ENCODE peak calls at places on chromosome X, in four cellular contexts. L is AG09309, R is activated T-cell treated with anti-CD3 and anti-CD28 coated beads for 1 hour, Q is choroid plexus epithelial cell. A is an unnamed sample.

GRCh38 chrX:15050395-15050794 is 177.2 kb downstream of the MOSPD2 start:
- DNase-seq in Q (no peak), L (no peak), R (no peak), A (no peak)

GRCh38 chrX:52608961-52609360 is 45.7 kb downstream of the SSX7 start:
- DNase-seq in R (no peak), Q (no peak), L (no peak), A (no peak)

GRCh38 chrX:118823263-118824172 is at the start of gene ZCCHC12:
- DNase-seq in R (peak), L (no peak), Q (peak), A (no peak)

GRCh38 chrX:105331244-105331643 is 110.8 kb upstream of the TEX13A start:
- DNase-seq in R (no peak), L (no peak), Q (peak), A (peak)

GRCh38 chrX:70479970-70480659 is 35.5 kb downstream of the DLG3 start:
- DNase-seq in Q (peak), R (no peak), L (no peak), A (no peak)

GRCh38 chrX:53685711-53686110 is 808 bp downstream of the HUWE1 start:
- DNase-seq in Q (no peak), L (no peak), R (no peak), A (no peak)

GRCh38 chrX:49040376-49040955 is 2.7 kb downstream of the TFE3 start:
- DNase-seq in L (no peak), R (no peak), Q (peak), A (no peak)

GRCh38 chrX:108036298-108036973 is 8.4 kb upstream of the VSIG1 start:
- DNase-seq in L (no peak), R (no peak), Q (peak), A (peak)

GRCh38 chrX:129058405-129058804 is 464.9 kb downstream of the SMARCA1 start:
- DNase-seq in R (no peak), L (no peak), Q (no peak), A (no peak)

GRCh38 chrX:25020391-25021131 is 4.8 kb upstream of the ARX start:
- DNase-seq in L (no peak), Q (no peak), R (no peak), A (no peak)

GRCh38 chrX:125205084-125205917 is 114.4 kb upstream of the TEX13C start:
- DNase-seq in L (no peak), R (no peak), Q (peak), A (no peak)

GRCh38 chrX:141469469-141469868 is 115.1 kb downstream of the SPANXA1 start:
- DNase-seq in L (no peak), R (no peak), Q (no peak), A (no peak)

GRCh38 chrX:135050603-135051002 is 1.3 kb downstream of the RTL8A start:
- DNase-seq in R (no peak), Q (no peak), L (no peak), A (no peak)

GRCh38 chrX:130264573-130264972 is 4.1 kb downstream of the ZNF280C start:
- DNase-seq in Q (peak), R (no peak), L (no peak), A (no peak)

GRCh38 chrX:102858826-102859627 is 78.0 kb upstream of the RAB40AL start:
- DNase-seq in R (no peak), Q (no peak), L (no peak), A (no peak)

GRCh38 chrX:26915064-26915463 is 548.1 kb downstream of the PPP4R3C start:
- DNase-seq in L (no peak), Q (peak), R (no peak), A (no peak)

GRCh38 chrX:54964766-54965511 is 29.0 kb downstream of the PFKFB1 start:
- DNase-seq in R (no peak), Q (no peak), L (no peak), A (no peak)

GRCh38 chrX:154733072-154733425 is 17.8 kb downstream of the GAB3 start:
- DNase-seq in R (no peak), Q (no peak), L (no peak), A (no peak)